ENCODE peak calls at places on chromosomes 11 and 22, in seven cellular contexts. N, M, P, S, C, D and O are unnamed samples.

GRCh38 chr11:12831471-12832202 is 157.4 kb downstream of the TEAD1 start:
- DNase-seq in D (no peak), N (no peak), M (no peak), S (no peak), P (no peak), C (no peak), O (no peak)

GRCh38 chr11:134126197-134126822 is 57.4 kb downstream of the JAM3 start:
- DNase-seq in M (peak; percentile 92), P (no peak), D (peak; percentile 87), N (no peak), S (peak; percentile 49), C (no peak), O (no peak)

GRCh38 chr11:110121204-110121603 is 28.0 kb downstream of the ZC3H12C start:
- DNase-seq in C (no peak), D (peak; percentile 70), M (peak; percentile 79), S (peak; percentile 74), P (peak; percentile 13), N (no peak), O (peak; percentile 39)

GRCh38 chr22:25775501-25775900 is 33.5 kb downstream of the MYO18B start:
- DNase-seq in S (no peak), C (no peak), M (peak; percentile 72), D (peak; percentile 59), N (no peak), P (no peak), O (no peak)

GRCh38 chr11:25615076-25615475 is 716.9 kb upstream of the ANO3 start:
- DNase-seq in M (no peak), N (no peak), S (no peak), P (no peak), C (no peak), D (no peak), O (no peak)

GRCh38 chr11:91773090-91773489 is 451.5 kb upstream of the FAT3 start:
- DNase-seq in C (no peak), D (no peak), M (no peak), P (no peak), S (no peak), N (no peak), O (no peak)

GRCh38 chr11:99370557-99371200 is 349.9 kb downstream of the CNTN5 start:
- DNase-seq in C (no peak), S (no peak), N (no peak), P (peak; percentile 12), M (peak; percentile 56), D (peak; percentile 70), O (peak; percentile 20)

GRCh38 chr22:27480487-27480886 is 321.1 kb downstream of the MN1 start:
- DNase-seq in S (no peak), D (no peak), C (no peak), P (no peak), N (no peak), M (no peak), O (no peak)

GRCh38 chr11:92675303-92675702 is 294.1 kb upstream of the MTNR1B start:
- DNase-seq in N (no peak), D (no peak), S (no peak), C (no peak), M (no peak), P (no peak), O (no peak)

GRCh38 chr22:46010951-46011626 is 34.1 kb upstream of the WNT7B start:
- DNase-seq in C (no peak), D (no peak), N (no peak), S (no peak), P (no peak), M (no peak), O (no peak)

GRCh38 chr11:13073119-13073981 is 64.2 kb downstream of the RASSF10 start:
- DNase-seq in C (no peak), D (peak; percentile 73), N (no peak), S (peak; percentile 98), P (peak; percentile 92), M (peak; percentile 47), O (peak; percentile 24)

GRCh38 chr11:115503083-115503885 is 931 bp downstream of the CADM1 start:
- DNase-seq in S (peak; percentile 37), M (no peak), P (no peak), N (no peak), D (no peak), C (no peak), O (no peak)

GRCh38 chr11:2569321-2569721 is 124.5 kb downstream of the KCNQ1 start:
- DNase-seq in N (no peak), M (peak; percentile 17), D (no peak), P (no peak), C (no peak), S (no peak), O (no peak)

GRCh38 chr22:37747715-37748100 is 50.9 kb downstream of the TRIOBP start:
- DNase-seq in P (no peak), S (no peak), C (no peak), N (no peak), M (no peak), D (no peak), O (no peak)

GRCh38 chr11:94948070-94948617 is 25.2 kb downstream of the CWC15 start:
- DNase-seq in D (no peak), S (no peak), P (no peak), M (peak; percentile 73), C (no peak), N (no peak), O (no peak)

GRCh38 chr22:46750861-46751260 is 11.6 kb upstream of the TBC1D22A start:
- DNase-seq in M (no peak), N (no peak), C (no peak), P (no peak), S (no peak), D (no peak), O (no peak)

GRCh38 chr11:101327908-101328307 is 198.3 kb upstream of the PGR start:
- DNase-seq in D (no peak), N (no peak), M (peak; percentile 32), C (no peak), P (no peak), S (no peak), O (no peak)

GRCh38 chr11:95638501-95638900 is 151.1 kb downstream of the FAM76B start:
- DNase-seq in S (no peak), N (no peak), P (no peak), D (no peak), C (no peak), M (no peak), O (no peak)

GRCh38 chr11:118927554-118928107 is 1.9 kb upstream of the BCL9L start:
- DNase-seq in S (no peak), N (no peak), M (no peak), D (no peak), C (no peak), P (no peak), O (no peak)

GRCh38 chr11:64876835-64877341 is 1.5 kb downstream of the EHD1 start:
- DNase-seq in S (no peak), M (no peak), C (no peak), D (peak; percentile 29), N (no peak), P (peak; percentile 45), O (no peak)

GRCh38 chr11:19929147-19929546 is 216.5 kb downstream of the NAV2 start:
- DNase-seq in D (peak; percentile 52), C (no peak), M (no peak), S (no peak), N (no peak), P (no peak), O (no peak)

GRCh38 chr11:64400096-64400495 is 41.1 kb downstream of the RPS6KA4 start:
- DNase-seq in P (peak; percentile 72), D (peak; percentile 18), C (no peak), S (no peak), N (no peak), M (peak; percentile 40), O (no peak)

GRCh38 chr11:46381836-46382643 is 571 bp downstream of the MDK start:
- DNase-seq in M (no peak), D (no peak), N (no peak), C (no peak), S (peak; percentile 39), P (no peak), O (no peak)

GRCh38 chr11:72737341-72737740 is 14.9 kb downstream of the ARAP1 start:
- DNase-seq in S (no peak), P (no peak), C (no peak), M (no peak), N (no peak), D (no peak), O (no peak)

GRCh38 chr11:34148504-34149165 is 43.2 kb downstream of the NAT10 start:
- DNase-seq in M (no peak), S (no peak), N (no peak), D (no peak), P (no peak), C (no peak), O (no peak)

GRCh38 chr11:85385561-85385960 is 241.6 kb downstream of the DLG2 start:
- DNase-seq in C (no peak), D (no peak), S (no peak), P (no peak), M (no peak), N (no peak), O (no peak)

GRCh38 chr22:49536571-49537131 is 291.0 kb downstream of the BRD1 start:
- DNase-seq in C (no peak), D (no peak), S (no peak), P (no peak), N (no peak), M (no peak), O (no peak)

GRCh38 chr11:114033572-114033971 is 25.9 kb upstream of the ZBTB16 start:
- DNase-seq in P (no peak), S (no peak), N (no peak), M (no peak), D (no peak), C (no peak), O (no peak)

GRCh38 chr11:64001552-64002427 is 15.6 kb downstream of the OTUB1 start:
- DNase-seq in M (no peak), D (no peak), C (no peak), P (no peak), N (no peak), S (peak; percentile 68), O (no peak)

GRCh38 chr11:2473361-2474058 is 28.7 kb downstream of the KCNQ1 start:
- DNase-seq in C (no peak), P (no peak), S (no peak), D (no peak), M (no peak), N (no peak), O (no peak)